ENCODE peak calls at places on chromosomes 16 and 17, in four cellular contexts. G, X, T and F are unnamed samples.

GRCh38 chr16:85628651-85629050 is 15.5 kb downstream of the GSE1 start:
- DNase-seq in G (no peak), X (no peak), T (no peak), F (no peak)

GRCh38 chr17:21275047-21275578 is 9.4 kb upstream of the MAP2K3 start:
- DNase-seq in X (no peak), T (no peak), G (no peak), F (no peak)

GRCh38 chr17:32701860-32702259 is 175.1 kb downstream of the MYO1D start:
- DNase-seq in T (no peak), X (no peak), G (no peak), F (no peak)

GRCh38 chr16:81544261-81544660 is 99.7 kb downstream of the CMIP start:
- DNase-seq in G (no peak), X (no peak), T (no peak), F (no peak)

GRCh38 chr17:76007131-76007849 is 6.6 kb downstream of the CDK3 start:
- DNase-seq in G (peak), X (no peak), T (no peak), F (no peak)

GRCh38 chr17:29140051-29140582 is 40.1 kb downstream of the MYO18A start:
- DNase-seq in G (peak), X (peak), T (peak), F (peak)

GRCh38 chr16:19700319-19700781 is 17.7 kb downstream of the KNOP1 start:
- DNase-seq in X (no peak), G (no peak), T (no peak), F (peak)

GRCh38 chr17:83198366-83199341 is 119.2 kb downstream of the METRNL start:
- DNase-seq in T (no peak), X (peak), G (peak), F (peak)

GRCh38 chr16:48169896-48170295 is 14.1 kb upstream of the ABCC12 start:
- DNase-seq in X (no peak), T (no peak), G (no peak), F (peak)

GRCh38 chr17:50890675-50891516 is 24.7 kb upstream of the TOB1 start:
- DNase-seq in T (no peak), X (no peak), G (no peak), F (no peak)

GRCh38 chr16:31458073-31458834 is 1.0 kb upstream of the ARMC5 start:
- DNase-seq in G (peak), T (peak), X (no peak), F (peak)

GRCh38 chr16:85605912-85606841 is 6.9 kb upstream of the GSE1 start:
- DNase-seq in X (no peak), T (no peak), G (no peak), F (no peak)

GRCh38 chr16:72094266-72094610 is 591 bp downstream of the DHX38 start:
- DNase-seq in X (no peak), T (peak), G (no peak), F (no peak)

GRCh38 chr16:89033796-89034572 is 57.0 kb upstream of the CBFA2T3 start:
- DNase-seq in T (no peak), X (no peak), G (peak), F (no peak)

GRCh38 chr16:14958323-14958600 is 16.6 kb upstream of the PDXDC1 start:
- DNase-seq in T (no peak), X (no peak), G (no peak), F (no peak)

GRCh38 chr16:84553873-84554399 is 49.5 kb upstream of the MEAK7 start:
- DNase-seq in X (no peak), T (no peak), G (no peak), F (no peak)

GRCh38 chr17:68343976-68344375 is 52.7 kb downstream of the ARSG start:
- DNase-seq in X (no peak), G (no peak), T (no peak), F (no peak)

GRCh38 chr17:77437017-77437416 is 296.2 kb downstream of the SEC14L1 start:
- DNase-seq in G (no peak), X (peak), T (peak), F (no peak)

GRCh38 chr17:9828296-9829059 is 2.8 kb downstream of the GLP2R start:
- DNase-seq in T (no peak), G (no peak), X (no peak), F (no peak)